ENCODE peak calls at places on chromosomes 2 and 18, in seven cellular contexts. One of them, this sample, is unnamed. For H3K27me3, the result is how much of the 10 kb centered on the place peaks cover.

GRCh38 chr2:142596334-142597088 is 281.0 kb upstream of the KYNU start:
- DNase-seq in bronchial epithelial cell: peak
- DNase-seq in psoas muscle: no peak
- DNase-seq in PC-9: peak
- DNase-seq in fibroblast of lung: peak
- DNase-seq in Peyer's patch: no peak
- DNase-seq in brain microvascular endothelial cell: peak
- DNase-seq in this sample: peak

GRCh38 chr18:3441290-3441689 is 8.7 kb upstream of the TGIF1 start:
- DNase-seq in fibroblast of lung: no peak
- DNase-seq in brain microvascular endothelial cell: peak
- DNase-seq in Peyer's patch: no peak
- DNase-seq in bronchial epithelial cell: peak
- DNase-seq in PC-9: peak
- DNase-seq in psoas muscle: no peak
- DNase-seq in this sample: no peak

GRCh38 chr2:85741811-85742507 is 11.8 kb upstream of the ATOH8 start:
- DNase-seq in Peyer's patch: peak
- DNase-seq in PC-9: no peak
- DNase-seq in brain microvascular endothelial cell: peak
- DNase-seq in bronchial epithelial cell: peak
- DNase-seq in fibroblast of lung: peak
- DNase-seq in psoas muscle: peak
- DNase-seq in this sample: no peak

GRCh38 chr2:128813352-128814034 is 494.8 kb upstream of the HS6ST1 start:
- DNase-seq in PC-9: no peak
- DNase-seq in fibroblast of lung: no peak
- DNase-seq in psoas muscle: no peak
- DNase-seq in brain microvascular endothelial cell: no peak
- DNase-seq in bronchial epithelial cell: no peak
- DNase-seq in Peyer's patch: no peak
- DNase-seq in this sample: no peak

GRCh38 chr2:207330912-207331311 is 165.2 kb upstream of the KLF7 start:
- DNase-seq in brain microvascular endothelial cell: peak
- DNase-seq in psoas muscle: peak
- DNase-seq in Peyer's patch: no peak
- DNase-seq in fibroblast of lung: peak
- DNase-seq in bronchial epithelial cell: peak
- DNase-seq in PC-9: peak
- DNase-seq in this sample: peak

GRCh38 chr2:105237045-105237765 is 4.3 kb upstream of the GPR45 start:
- DNase-seq in PC-9: no peak
- DNase-seq in Peyer's patch: no peak
- DNase-seq in brain microvascular endothelial cell: no peak
- DNase-seq in bronchial epithelial cell: no peak
- DNase-seq in psoas muscle: no peak
- DNase-seq in fibroblast of lung: no peak
- DNase-seq in this sample: no peak

GRCh38 chr2:119240311-119241204 is 16.9 kb downstream of the STEAP3 start:
- DNase-seq in PC-9: peak
- DNase-seq in Peyer's patch: no peak
- DNase-seq in bronchial epithelial cell: peak
- DNase-seq in fibroblast of lung: peak
- DNase-seq in psoas muscle: peak
- DNase-seq in brain microvascular endothelial cell: peak
- DNase-seq in this sample: no peak

GRCh38 chr2:55490554-55490953 is 29.0 kb upstream of the CFAP36 start:
- DNase-seq in Peyer's patch: no peak
- DNase-seq in fibroblast of lung: peak
- DNase-seq in brain microvascular endothelial cell: peak
- DNase-seq in bronchial epithelial cell: peak
- DNase-seq in psoas muscle: peak
- DNase-seq in PC-9: no peak
- DNase-seq in this sample: no peak

GRCh38 chr2:45168731-45169338 is 159.6 kb upstream of the SIX2 start:
- DNase-seq in brain microvascular endothelial cell: no peak
- DNase-seq in bronchial epithelial cell: peak
- DNase-seq in psoas muscle: peak
- DNase-seq in PC-9: peak
- DNase-seq in fibroblast of lung: no peak
- DNase-seq in Peyer's patch: no peak
- DNase-seq in this sample: no peak

GRCh38 chr2:106970471-106971261 is 84.7 kb upstream of the ST6GAL2 start:
- DNase-seq in psoas muscle: no peak
- DNase-seq in Peyer's patch: no peak
- DNase-seq in bronchial epithelial cell: peak
- DNase-seq in fibroblast of lung: peak
- DNase-seq in brain microvascular endothelial cell: peak
- DNase-seq in PC-9: no peak
- DNase-seq in this sample: no peak

GRCh38 chr2:234437642-234438321 is 59.1 kb downstream of the ARL4C start:
- DNase-seq in PC-9: no peak
- DNase-seq in fibroblast of lung: no peak
- DNase-seq in bronchial epithelial cell: peak
- DNase-seq in brain microvascular endothelial cell: no peak
- DNase-seq in Peyer's patch: no peak
- DNase-seq in psoas muscle: no peak
- DNase-seq in this sample: no peak

GRCh38 chr2:230925443-230925878 is 419 bp upstream of the GPR55 start:
- DNase-seq in psoas muscle: no peak
- DNase-seq in fibroblast of lung: no peak
- DNase-seq in brain microvascular endothelial cell: no peak
- DNase-seq in PC-9: no peak
- DNase-seq in bronchial epithelial cell: peak
- DNase-seq in Peyer's patch: no peak
- DNase-seq in this sample: no peak

GRCh38 chr2:84427235-84428138 is 31.6 kb downstream of the SUCLG1 start:
- DNase-seq in bronchial epithelial cell: peak
- DNase-seq in fibroblast of lung: peak
- DNase-seq in psoas muscle: no peak
- DNase-seq in Peyer's patch: no peak
- DNase-seq in brain microvascular endothelial cell: no peak
- DNase-seq in PC-9: no peak
- DNase-seq in this sample: peak

GRCh38 chr2:37389984-37390765 is 45.7 kb downstream of the QPCT start:
- DNase-seq in psoas muscle: no peak
- DNase-seq in brain microvascular endothelial cell: peak
- DNase-seq in bronchial epithelial cell: peak
- DNase-seq in PC-9: peak
- DNase-seq in fibroblast of lung: peak
- DNase-seq in Peyer's patch: peak
- DNase-seq in this sample: no peak

GRCh38 chr2:7037340-7038333 is 120.4 kb downstream of the RNF144A start:
- DNase-seq in fibroblast of lung: peak
- DNase-seq in brain microvascular endothelial cell: peak
- DNase-seq in Peyer's patch: peak
- DNase-seq in bronchial epithelial cell: peak
- DNase-seq in psoas muscle: peak
- DNase-seq in PC-9: peak
- DNase-seq in this sample: peak

GRCh38 chr2:217989221-217989948 is 13.4 kb downstream of the TNS1 start:
- DNase-seq in PC-9: no peak
- DNase-seq in brain microvascular endothelial cell: no peak
- DNase-seq in Peyer's patch: no peak
- DNase-seq in fibroblast of lung: no peak
- DNase-seq in bronchial epithelial cell: no peak
- DNase-seq in psoas muscle: no peak
- DNase-seq in this sample: no peak

GRCh38 chr2:217990791-217991465 is 11.9 kb downstream of the TNS1 start:
- DNase-seq in Peyer's patch: no peak
- DNase-seq in brain microvascular endothelial cell: no peak
- DNase-seq in fibroblast of lung: no peak
- DNase-seq in psoas muscle: no peak
- DNase-seq in bronchial epithelial cell: no peak
- DNase-seq in PC-9: no peak
- DNase-seq in this sample: no peak

GRCh38 chr2:217992061-217992460 is 10.7 kb downstream of the TNS1 start:
- DNase-seq in Peyer's patch: no peak
- DNase-seq in PC-9: no peak
- DNase-seq in bronchial epithelial cell: no peak
- DNase-seq in fibroblast of lung: no peak
- DNase-seq in brain microvascular endothelial cell: no peak
- DNase-seq in psoas muscle: no peak
- DNase-seq in this sample: no peak

GRCh38 chr2:217988840-217989204 is 14.0 kb downstream of the TNS1 start:
- DNase-seq in fibroblast of lung: peak
- DNase-seq in bronchial epithelial cell: no peak
- DNase-seq in Peyer's patch: no peak
- DNase-seq in PC-9: peak
- DNase-seq in psoas muscle: no peak
- DNase-seq in brain microvascular endothelial cell: no peak
- DNase-seq in this sample: no peak

GRCh38 chr2:217990389-217990788 is 12.4 kb downstream of the TNS1 start:
- DNase-seq in psoas muscle: no peak
- DNase-seq in brain microvascular endothelial cell: no peak
- DNase-seq in fibroblast of lung: no peak
- DNase-seq in PC-9: no peak
- DNase-seq in bronchial epithelial cell: no peak
- DNase-seq in Peyer's patch: no peak
- DNase-seq in this sample: no peak
- H3K27me3 ChIP-seq in psoas muscle: under half
- H3K27me3 ChIP-seq in brain microvascular endothelial cell: under half
- H3K27me3 ChIP-seq in fibroblast of lung: under half
- H3K27me3 ChIP-seq in PC-9: under half
- H3K27me3 ChIP-seq in bronchial epithelial cell: under half
- H3K27me3 ChIP-seq in Peyer's patch: under half
- H3K27me3 ChIP-seq in this sample: under half

DNA sequence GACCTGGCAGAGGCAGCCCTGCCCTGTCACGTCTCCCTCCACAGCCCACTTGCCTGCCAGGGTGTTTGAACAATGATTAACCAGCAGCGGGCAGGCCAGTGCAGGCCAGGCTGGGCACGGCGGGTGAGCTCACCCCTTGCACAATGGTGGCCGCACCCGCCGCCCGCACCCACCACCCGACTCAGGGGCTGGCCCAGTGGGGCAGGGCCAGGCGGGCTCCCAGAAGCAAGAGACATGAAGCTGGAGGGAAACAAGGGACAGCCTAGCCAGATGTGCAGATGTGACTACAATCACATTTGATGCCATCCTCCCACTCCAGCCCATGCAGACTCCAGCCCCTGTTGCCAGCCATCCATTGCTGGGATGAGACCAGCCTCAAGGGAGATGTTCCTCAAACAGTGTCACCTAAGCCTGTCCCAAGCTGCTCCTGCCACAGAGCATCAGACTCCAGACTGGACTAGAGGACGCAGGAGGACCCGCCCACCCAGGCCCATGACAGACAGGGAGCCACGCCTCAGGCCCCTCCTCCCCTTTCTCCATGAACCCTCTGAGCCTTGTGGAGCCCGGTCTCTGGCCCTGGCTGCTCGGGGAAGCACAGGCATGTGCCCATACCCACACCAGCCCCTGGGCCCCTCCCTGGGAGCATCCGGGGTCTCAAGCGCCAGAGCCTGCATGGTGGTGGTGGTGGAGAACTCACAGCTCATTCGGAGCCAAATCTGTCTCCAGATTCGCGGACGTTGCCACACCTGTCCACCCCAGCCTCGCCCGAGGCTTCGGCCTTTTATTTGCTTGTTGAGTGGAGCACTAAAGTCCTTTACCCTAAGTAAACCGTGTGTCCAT is 45.0 kb downstream of the SDC1 start:
- DNase-seq in PC-9: peak
- DNase-seq in psoas muscle: no peak
- DNase-seq in bronchial epithelial cell: peak
- DNase-seq in fibroblast of lung: no peak
- DNase-seq in Peyer's patch: peak
- DNase-seq in brain microvascular endothelial cell: no peak
- DNase-seq in this sample: no peak
- TF ChIP-seq CTCF in PC-9: no peak
- TF ChIP-seq CTCF in psoas muscle: no peak
- TF ChIP-seq CTCF in bronchial epithelial cell: peak
- TF ChIP-seq CTCF in fibroblast of lung: no peak
- TF ChIP-seq CTCF in Peyer's patch: no peak
- TF ChIP-seq CTCF in brain microvascular endothelial cell: no peak
- TF ChIP-seq CTCF in this sample: no peak

GRCh38 chr2:96144481-96145027 is 686 bp downstream of the DUSP2 start:
- DNase-seq in brain microvascular endothelial cell: peak
- DNase-seq in PC-9: no peak
- DNase-seq in Peyer's patch: peak
- DNase-seq in psoas muscle: no peak
- DNase-seq in fibroblast of lung: no peak
- DNase-seq in bronchial epithelial cell: no peak
- DNase-seq in this sample: no peak

GRCh38 chr2:96145028-96145939 is at the start of gene DUSP2:
- DNase-seq in Peyer's patch: peak
- DNase-seq in PC-9: peak
- DNase-seq in psoas muscle: peak
- DNase-seq in fibroblast of lung: peak
- DNase-seq in bronchial epithelial cell: peak
- DNase-seq in brain microvascular endothelial cell: peak
- DNase-seq in this sample: no peak

GRCh38 chr2:96143848-96144480 is 1.3 kb downstream of the DUSP2 start:
- DNase-seq in bronchial epithelial cell: no peak
- DNase-seq in brain microvascular endothelial cell: no peak
- DNase-seq in PC-9: peak
- DNase-seq in fibroblast of lung: no peak
- DNase-seq in psoas muscle: no peak
- DNase-seq in Peyer's patch: peak
- DNase-seq in this sample: no peak

GRCh38 chr2:96142217-96143113 is 2.8 kb downstream of the DUSP2 start:
- DNase-seq in Peyer's patch: peak
- DNase-seq in psoas muscle: no peak
- DNase-seq in fibroblast of lung: no peak
- DNase-seq in bronchial epithelial cell: no peak
- DNase-seq in brain microvascular endothelial cell: no peak
- DNase-seq in PC-9: no peak
- DNase-seq in this sample: no peak

DNA sequence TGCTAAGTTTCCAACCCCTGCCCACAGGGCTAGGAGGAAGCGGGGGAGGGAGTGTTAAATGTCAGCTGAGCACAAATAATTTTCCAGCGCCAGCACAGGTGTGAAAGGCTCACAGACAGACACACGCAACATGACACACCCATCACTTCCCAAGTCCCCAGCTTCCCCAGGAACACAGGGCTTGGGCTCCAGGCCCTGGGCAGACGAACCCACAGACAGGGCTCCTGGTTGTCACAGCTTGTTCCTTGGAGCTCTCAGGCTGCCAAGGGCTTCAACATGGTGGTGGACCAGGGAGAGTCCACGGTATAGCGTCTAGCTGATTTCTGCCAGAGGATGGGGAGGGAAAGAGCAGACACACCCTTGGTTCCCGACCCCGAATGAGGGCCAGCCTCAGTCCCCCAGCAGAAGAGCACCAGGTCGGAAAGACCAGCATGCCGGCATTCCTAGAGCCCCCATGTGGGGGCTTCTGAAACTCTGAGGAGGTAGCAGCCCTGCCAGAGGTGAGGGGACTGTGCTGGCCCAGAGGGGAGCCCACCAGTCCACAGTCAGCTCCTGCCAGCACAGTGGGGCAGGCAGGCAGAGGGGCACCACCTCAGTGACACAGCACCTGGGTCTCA is 1.9 kb downstream of the DUSP2 start:
- DNase-seq in fibroblast of lung: no peak
- DNase-seq in brain microvascular endothelial cell: no peak
- DNase-seq in psoas muscle: no peak
- DNase-seq in Peyer's patch: no peak
- DNase-seq in bronchial epithelial cell: no peak
- DNase-seq in PC-9: no peak
- DNase-seq in this sample: no peak
- H3K27me3 ChIP-seq in fibroblast of lung: under half
- H3K27me3 ChIP-seq in brain microvascular endothelial cell: under half
- H3K27me3 ChIP-seq in psoas muscle: under half
- H3K27me3 ChIP-seq in Peyer's patch: under half
- H3K27me3 ChIP-seq in bronchial epithelial cell: under half
- H3K27me3 ChIP-seq in PC-9: under half
- H3K27me3 ChIP-seq in this sample: under half

GRCh38 chr2:240560480-240561324 is 545 bp downstream of the DUSP28 start:
- DNase-seq in brain microvascular endothelial cell: peak
- DNase-seq in PC-9: peak
- DNase-seq in fibroblast of lung: peak
- DNase-seq in psoas muscle: peak
- DNase-seq in bronchial epithelial cell: peak
- DNase-seq in Peyer's patch: peak
- DNase-seq in this sample: peak
- TF ChIP-seq CTCF in brain microvascular endothelial cell: peak
- TF ChIP-seq CTCF in PC-9: no peak
- TF ChIP-seq CTCF in fibroblast of lung: peak
- TF ChIP-seq CTCF in psoas muscle: peak
- TF ChIP-seq CTCF in bronchial epithelial cell: peak
- TF ChIP-seq CTCF in Peyer's patch: no peak
- TF ChIP-seq CTCF in this sample: peak